ENCODE peak calls at places on chromosomes 13 and 19, in five cellular contexts. One of them, this sample, is unnamed.

GRCh38 chr19:42176649-42176989 is 40.9 kb downstream of the DEDD2 start:
- DNase-seq in NT2/D1: no peak
- DNase-seq in GM12878: no peak
- DNase-seq in H1: peak; percentile 67
- DNase-seq in HEK293T: peak; percentile 65
- DNase-seq in this sample: no peak

GRCh38 chr19:35721374-35721773 is 3.6 kb downstream of the KMT2B start:
- DNase-seq in GM12878: no peak
- DNase-seq in NT2/D1: no peak
- DNase-seq in HEK293T: no peak
- DNase-seq in H1: no peak
- DNase-seq in this sample: no peak

GRCh38 chr19:44024900-44025216 is 321 bp upstream of the ZNF222 start:
- DNase-seq in H1: no peak
- DNase-seq in GM12878: no peak
- DNase-seq in NT2/D1: no peak
- DNase-seq in HEK293T: no peak
- DNase-seq in this sample: no peak

GRCh38 chr13:33168326-33168960 is 117.1 kb downstream of the STARD13 start:
- DNase-seq in HEK293T: no peak
- DNase-seq in H1: no peak
- DNase-seq in GM12878: no peak
- DNase-seq in NT2/D1: no peak
- DNase-seq in this sample: peak; percentile 96

GRCh38 chr13:84126671-84127171 is 244.4 kb upstream of the SLITRK1 start:
- DNase-seq in NT2/D1: no peak
- DNase-seq in GM12878: peak; percentile 20
- DNase-seq in HEK293T: no peak
- DNase-seq in H1: no peak
- DNase-seq in this sample: no peak

GRCh38 chr13:55361141-55361540 is 1779.6 kb upstream of the PRR20A start:
- DNase-seq in HEK293T: no peak
- DNase-seq in NT2/D1: no peak
- DNase-seq in GM12878: no peak
- DNase-seq in H1: no peak
- DNase-seq in this sample: no peak

GRCh38 chr19:39873385-39873784 is 27.2 kb upstream of the FBL start:
- DNase-seq in HEK293T: no peak
- DNase-seq in GM12878: no peak
- DNase-seq in H1: no peak
- DNase-seq in NT2/D1: no peak
- DNase-seq in this sample: no peak

GRCh38 chr19:57096640-57097361 is 23.0 kb upstream of the USP29 start:
- DNase-seq in HEK293T: no peak
- DNase-seq in H1: no peak
- DNase-seq in GM12878: no peak
- DNase-seq in NT2/D1: no peak
- DNase-seq in this sample: peak; percentile 75

GRCh38 chr13:78603240-78603947 is at the start of gene POU4F1:
- DNase-seq in HEK293T: peak; percentile 99
- DNase-seq in H1: peak; percentile 90
- DNase-seq in NT2/D1: no peak
- DNase-seq in GM12878: peak; percentile 19
- DNase-seq in this sample: peak; percentile 72

GRCh38 chr19:42363614-42364346 is 26.3 kb downstream of the CNFN start:
- DNase-seq in H1: no peak
- DNase-seq in NT2/D1: no peak
- DNase-seq in HEK293T: no peak
- DNase-seq in GM12878: peak; percentile 30
- DNase-seq in this sample: no peak

GRCh38 chr19:11345122-11345752 is 831 bp downstream of the TMEM205 start:
- DNase-seq in HEK293T: no peak
- DNase-seq in NT2/D1: no peak
- DNase-seq in H1: no peak
- DNase-seq in GM12878: no peak
- DNase-seq in this sample: no peak

GRCh38 chr19:52786078-52786463 is 520 bp downstream of the ZNF600 start:
- DNase-seq in H1: peak; percentile 55
- DNase-seq in NT2/D1: no peak
- DNase-seq in GM12878: no peak
- DNase-seq in HEK293T: no peak
- DNase-seq in this sample: no peak

GRCh38 chr19:10975374-10976036 is 14.7 kb downstream of the SMARCA4 start:
- DNase-seq in GM12878: no peak
- DNase-seq in H1: no peak
- DNase-seq in HEK293T: no peak
- DNase-seq in NT2/D1: no peak
- DNase-seq in this sample: no peak

GRCh38 chr19:8445488-8446001 is 770 bp downstream of the HNRNPM start:
- DNase-seq in GM12878: no peak
- DNase-seq in NT2/D1: no peak
- DNase-seq in HEK293T: peak; percentile 27
- DNase-seq in H1: no peak
- DNase-seq in this sample: no peak
- TF ChIP-seq SUZ12 in GM12878: no peak
- TF ChIP-seq SUZ12 in NT2/D1: no peak
- TF ChIP-seq SUZ12 in HEK293T: no peak
- TF ChIP-seq SUZ12 in H1: no peak
- TF ChIP-seq SUZ12 in this sample: no peak

GRCh38 chr19:32150605-32151004 is 194.8 kb upstream of the ZNF507 start:
- DNase-seq in H1: no peak
- DNase-seq in GM12878: no peak
- DNase-seq in HEK293T: no peak
- DNase-seq in NT2/D1: no peak
- DNase-seq in this sample: no peak

GRCh38 chr19:32154418-32154817 is 191.0 kb upstream of the ZNF507 start:
- DNase-seq in HEK293T: no peak
- DNase-seq in GM12878: no peak
- DNase-seq in NT2/D1: no peak
- DNase-seq in H1: no peak
- DNase-seq in this sample: no peak
- TF ChIP-seq SUZ12 in HEK293T: no peak
- TF ChIP-seq SUZ12 in GM12878: no peak
- TF ChIP-seq SUZ12 in NT2/D1: no peak
- TF ChIP-seq SUZ12 in H1: no peak
- TF ChIP-seq SUZ12 in this sample: no peak

DNA sequence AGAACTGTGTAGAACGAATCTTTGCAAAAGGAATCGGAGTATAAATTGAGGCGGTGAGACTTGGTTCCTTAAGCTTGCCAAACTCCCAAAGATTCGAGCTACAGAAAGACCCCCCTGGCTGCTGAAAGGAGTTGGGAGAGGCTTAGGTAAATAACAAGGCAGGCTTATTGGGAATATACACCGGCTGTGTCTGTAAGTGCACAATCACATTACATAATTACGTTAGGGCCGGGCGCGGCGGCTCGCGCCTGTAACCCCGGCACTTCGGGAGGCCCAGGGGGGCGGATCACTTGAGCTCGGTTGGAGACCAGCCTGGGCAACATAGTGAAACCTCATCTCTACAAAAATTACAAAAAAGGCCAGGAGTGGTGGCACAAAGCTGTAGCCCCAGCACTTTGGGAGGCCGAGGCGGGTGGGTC is 12.2 kb downstream of the TMEM160 start:
- DNase-seq in GM12878: no peak
- DNase-seq in NT2/D1: no peak
- DNase-seq in H1: no peak
- DNase-seq in HEK293T: no peak
- DNase-seq in this sample: no peak
- TF ChIP-seq SUZ12 in GM12878: no peak
- TF ChIP-seq SUZ12 in NT2/D1: no peak
- TF ChIP-seq SUZ12 in H1: no peak
- TF ChIP-seq SUZ12 in HEK293T: no peak
- TF ChIP-seq SUZ12 in this sample: no peak

GRCh38 chr13:80361883-80362327 is 21.0 kb upstream of the SPRY2 start:
- DNase-seq in HEK293T: peak; percentile 44
- DNase-seq in H1: no peak
- DNase-seq in GM12878: no peak
- DNase-seq in NT2/D1: no peak
- DNase-seq in this sample: peak; percentile 87

GRCh38 chr13:80362488-80362887 is 21.6 kb upstream of the SPRY2 start:
- DNase-seq in HEK293T: no peak
- DNase-seq in GM12878: no peak
- DNase-seq in H1: no peak
- DNase-seq in NT2/D1: no peak
- DNase-seq in this sample: peak; percentile 50

GRCh38 chr13:80361298-80361697 is 20.4 kb upstream of the SPRY2 start:
- DNase-seq in NT2/D1: no peak
- DNase-seq in HEK293T: no peak
- DNase-seq in H1: no peak
- DNase-seq in GM12878: no peak
- DNase-seq in this sample: no peak

GRCh38 chr13:80360298-80360827 is 19.4 kb upstream of the SPRY2 start:
- DNase-seq in H1: no peak
- DNase-seq in NT2/D1: no peak
- DNase-seq in GM12878: no peak
- DNase-seq in HEK293T: no peak
- DNase-seq in this sample: no peak

GRCh38 chr13:80359459-80360297 is 18.8 kb upstream of the SPRY2 start:
- DNase-seq in NT2/D1: peak; percentile 96
- DNase-seq in HEK293T: peak; percentile 48
- DNase-seq in H1: peak; percentile 71
- DNase-seq in GM12878: no peak
- DNase-seq in this sample: no peak
- TF ChIP-seq SUZ12 in NT2/D1: no peak
- TF ChIP-seq SUZ12 in HEK293T: no peak
- TF ChIP-seq SUZ12 in H1: no peak
- TF ChIP-seq SUZ12 in GM12878: no peak
- TF ChIP-seq SUZ12 in this sample: no peak

GRCh38 chr19:14342809-14343208 is 38.4 kb upstream of the ADGRE5 start:
- DNase-seq in H1: no peak
- DNase-seq in HEK293T: no peak
- DNase-seq in GM12878: no peak
- DNase-seq in NT2/D1: no peak
- DNase-seq in this sample: no peak

GRCh38 chr19:14343286-14343685 is 38.0 kb upstream of the ADGRE5 start:
- DNase-seq in GM12878: no peak
- DNase-seq in H1: no peak
- DNase-seq in HEK293T: no peak
- DNase-seq in NT2/D1: no peak
- DNase-seq in this sample: no peak

GRCh38 chr19:14339741-14340140 is 41.5 kb upstream of the ADGRE5 start:
- DNase-seq in H1: no peak
- DNase-seq in NT2/D1: no peak
- DNase-seq in GM12878: no peak
- DNase-seq in HEK293T: no peak
- DNase-seq in this sample: no peak

GRCh38 chr19:14333101-14333871 is 48.0 kb upstream of the ADGRE5 start:
- DNase-seq in NT2/D1: peak; percentile 38
- DNase-seq in GM12878: no peak
- DNase-seq in HEK293T: peak; percentile 71
- DNase-seq in H1: peak; percentile 76
- DNase-seq in this sample: no peak

GRCh38 chr19:14337510-14337909 is 43.7 kb upstream of the ADGRE5 start:
- DNase-seq in H1: peak; percentile 86
- DNase-seq in GM12878: no peak
- DNase-seq in NT2/D1: peak; percentile 32
- DNase-seq in HEK293T: peak; percentile 83
- DNase-seq in this sample: no peak
- TF ChIP-seq SUZ12 in H1: no peak
- TF ChIP-seq SUZ12 in GM12878: no peak
- TF ChIP-seq SUZ12 in NT2/D1: no peak
- TF ChIP-seq SUZ12 in HEK293T: no peak
- TF ChIP-seq SUZ12 in this sample: no peak

This sample was measured in HepG2.